ENCODE peak calls at places on chromosomes 4 and X, in eight cellular contexts. S is hepatocyte, L is mesothelial cell of epicardium, O is MCF 10A, V is testis, K is neural crest cell, D is heart right ventricle, C is A549. J is an unnamed sample.

GRCh38 chrX:5051831-5052491 is 1176.7 kb downstream of the NLGN4X start:
- DNase-seq in S (peak), L (no peak), O (peak), V (peak), K (no peak), D (no peak), C (peak), J (peak)

GRCh38 chrX:96576358-96576757 is 108.3 kb upstream of the DIAPH2 start:
- DNase-seq in S (no peak), L (no peak), O (peak), V (no peak), K (no peak), D (no peak), C (no peak), J (no peak)

GRCh38 chr4:39636786-39637185 is 1.9 kb downstream of the SMIM14 start:
- DNase-seq in S (no peak), L (no peak), O (no peak), V (no peak), K (no peak), D (no peak), C (no peak), J (peak)

GRCh38 chr4:80049402-80049801 is 23.6 kb downstream of the ANTXR2 start:
- DNase-seq in S (no peak), L (no peak), O (no peak), V (no peak), K (no peak), D (no peak), C (no peak), J (no peak)

GRCh38 chrX:54808109-54808604 is 612 bp downstream of the MAGED2 start:
- DNase-seq in S (peak), L (peak), O (peak), V (peak), K (peak), D (peak), C (peak), J (peak)

GRCh38 chr4:77481856-77482255 is 123.8 kb upstream of the CXCL13 start:
- DNase-seq in S (no peak), L (no peak), O (peak), V (no peak), K (no peak), D (no peak), C (no peak), J (peak)

GRCh38 chr4:83866821-83867220 is 330.9 kb downstream of the GPAT3 start:
- DNase-seq in S (no peak), L (no peak), O (no peak), V (no peak), K (no peak), D (no peak), C (no peak), J (peak)

GRCh38 chr4:139297001-139297410 is 4.3 kb upstream of the NAA15 start:
- DNase-seq in S (no peak), L (no peak), O (peak), V (no peak), K (no peak), D (no peak), C (no peak), J (peak)

GRCh38 chr4:127000090-127000489 is 632.7 kb upstream of the INTU start:
- DNase-seq in S (no peak), L (no peak), O (no peak), V (no peak), K (no peak), D (no peak), C (no peak), J (no peak)

GRCh38 chr4:68148795-68149685 is 19.4 kb upstream of the TMPRSS11F start:
- DNase-seq in S (no peak), L (no peak), O (no peak), V (no peak), K (no peak), D (no peak), C (no peak), J (no peak)

GRCh38 chrX:9378980-9379696 is 85.7 kb upstream of the TBL1X start:
- DNase-seq in S (no peak), L (no peak), O (peak), V (no peak), K (no peak), D (no peak), C (peak), J (peak)

GRCh38 chr4:167102475-167102874 is 131.8 kb downstream of the SPOCK3 start:
- DNase-seq in S (no peak), L (no peak), O (no peak), V (no peak), K (no peak), D (no peak), C (no peak), J (no peak)

GRCh38 chrX:156004256-156004655 is 6.8 kb downstream of the IL9R start:
- DNase-seq in S (no peak), L (no peak), O (no peak), V (no peak), K (no peak), D (no peak), C (no peak), J (peak)

GRCh38 chrX:141791856-141792255 is 46.3 kb upstream of the MAGEC3 start:
- DNase-seq in S (no peak), L (no peak), O (no peak), V (no peak), K (no peak), D (no peak), C (peak), J (no peak)

GRCh38 chrX:50154429-50154828 is 46.4 kb downstream of the AKAP4 start:
- DNase-seq in S (peak), L (no peak), O (no peak), V (no peak), K (no peak), D (no peak), C (no peak), J (no peak)

GRCh38 chrX:105331244-105331643 is 110.8 kb upstream of the TEX13A start:
- DNase-seq in S (no peak), L (no peak), O (peak), V (no peak), K (no peak), D (no peak), C (no peak), J (peak)

GRCh38 chr4:7172508-7172907 is 19.8 kb upstream of the SORCS2 start:
- DNase-seq in S (no peak), L (no peak), O (no peak), V (no peak), K (no peak), D (no peak), C (no peak), J (no peak)

GRCh38 chrX:123454712-123455431 is 270.8 kb downstream of the GRIA3 start:
- DNase-seq in S (no peak), L (no peak), O (no peak), V (no peak), K (no peak), D (no peak), C (no peak), J (no peak)

GRCh38 chr4:174324246-174324645 is 40.5 kb downstream of the CEP44 start:
- DNase-seq in S (no peak), L (no peak), O (no peak), V (no peak), K (no peak), D (no peak), C (no peak), J (no peak)

GRCh38 chr4:98423019-98423418 is 161.8 kb downstream of the RAP1GDS1 start:
- DNase-seq in S (no peak), L (no peak), O (no peak), V (no peak), K (no peak), D (no peak), C (no peak), J (no peak)
- TF ChIP-seq CTCF in S (no peak), L (no peak), O (no peak), V (no peak), K (no peak), D (no peak), C (no peak), J (no peak)

GRCh38 chr4:173317003-173317402 is 17.2 kb downstream of the HMGB2 start:
- DNase-seq in S (no peak), L (no peak), O (no peak), V (no peak), K (no peak), D (no peak), C (peak), J (no peak)
- TF ChIP-seq CTCF in S (peak), L (no peak), O (no peak), V (no peak), K (peak), D (no peak), C (no peak), J (no peak)

GRCh38 chr4:106201373-106201772 is 114.6 kb downstream of the TBCK start:
- DNase-seq in S (peak), L (no peak), O (peak), V (no peak), K (no peak), D (no peak), C (peak), J (peak)
- TF ChIP-seq CTCF in S (peak), L (no peak), O (peak), V (no peak), K (peak), D (peak), C (peak), J (peak)

DNA sequence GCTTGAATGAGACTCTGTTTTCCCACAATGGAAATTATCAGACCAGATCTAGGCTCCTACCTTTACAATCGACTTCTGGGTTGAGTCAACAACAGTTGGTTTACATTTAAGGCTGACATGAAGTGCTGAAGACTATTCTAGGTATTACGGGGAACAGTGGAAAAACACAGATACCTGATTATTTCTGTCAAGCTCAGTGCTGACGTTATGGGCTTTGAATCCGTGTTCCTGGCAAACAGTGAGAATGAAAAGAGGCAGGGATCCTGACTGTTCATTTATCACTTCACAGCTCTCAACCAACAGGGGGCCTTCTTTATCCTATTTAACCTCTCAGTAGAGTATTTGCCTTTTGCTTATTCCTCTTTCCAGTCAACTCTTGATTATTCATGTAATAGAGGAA is 43.1 kb downstream of the TMEM164 start:
- DNase-seq in S (peak), L (no peak), O (no peak), V (no peak), K (no peak), D (no peak), C (peak), J (no peak)
- TF ChIP-seq CTCF in S (peak), L (no peak), O (no peak), V (no peak), K (peak), D (peak), C (peak), J (peak)

DNA sequence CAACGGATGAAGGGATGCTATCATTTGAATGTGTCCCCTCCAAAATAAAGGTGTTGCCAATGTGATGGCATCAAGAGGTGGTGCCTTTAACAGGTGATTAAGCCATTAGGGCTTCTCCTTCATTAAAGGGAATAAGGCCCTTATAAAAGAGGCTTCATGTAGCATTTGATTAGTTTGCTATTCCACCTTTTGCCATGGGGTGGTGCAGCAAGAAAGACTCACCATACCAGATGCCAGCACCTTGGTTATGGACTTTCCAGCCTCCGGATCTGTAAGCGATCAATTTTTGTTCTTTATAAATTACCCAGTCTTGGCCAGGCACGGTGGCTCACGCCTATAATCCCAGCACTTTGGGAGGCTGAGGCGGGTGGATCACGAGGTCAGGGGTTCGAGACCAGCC is 7.9 kb upstream of the SLC25A43 start:
- DNase-seq in S (no peak), L (no peak), O (peak), V (no peak), K (no peak), D (no peak), C (peak), J (peak)
- TF ChIP-seq CTCF in S (no peak), L (no peak), O (peak), V (no peak), K (peak), D (no peak), C (no peak), J (peak)

GRCh38 chr4:36244257-36245084 is at the start of gene ARAP2:
- DNase-seq in S (peak), L (peak), O (peak), V (peak), K (no peak), D (peak), C (peak), J (peak)
- TF ChIP-seq CTCF in S (peak), L (no peak), O (no peak), V (no peak), K (peak), D (no peak), C (no peak), J (no peak)

GRCh38 chrX:111100191-111100590 is 4.2 kb downstream of the PAK3 start:
- DNase-seq in S (peak), L (no peak), O (peak), V (no peak), K (peak), D (no peak), C (peak), J (peak)
- TF ChIP-seq CTCF in S (peak), L (peak), O (peak), V (no peak), K (peak), D (peak), C (peak), J (peak)

GRCh38 chr4:87270144-87270543 is 49.7 kb upstream of the KLHL8 start:
- DNase-seq in S (peak), L (no peak), O (peak), V (peak), K (peak), D (no peak), C (peak), J (peak)
- TF ChIP-seq CTCF in S (peak), L (no peak), O (peak), V (no peak), K (peak), D (peak), C (peak), J (peak)

J was measured in bronchial epithelial cell.